ENCODE peak calls at places on chromosomes 7 and 10, in six cellular contexts. U is RPMI7951, K is GOT3, N is iPS-NIHi11, W is AML-193, H is HCEC 1CT. G is an unnamed sample.

GRCh38 chr10:67976292-67977245 is 92.1 kb downstream of the SIRT1 start:
- DNase-seq in W (no peak), H (no peak), U (peak; percentile 0), K (no peak), N (peak; percentile 21), G (no peak)

GRCh38 chr10:89148061-89148460 is 59.1 kb downstream of the CH25H start:
- DNase-seq in K (no peak), H (no peak), W (no peak), N (no peak), U (no peak), G (no peak)

GRCh38 chr7:135322571-135323340 is 89.1 kb downstream of the STRA8 start:
- DNase-seq in W (no peak), H (no peak), U (no peak), N (no peak), K (no peak), G (no peak)

GRCh38 chr7:130845581-130846085 is 111.6 kb upstream of the KLF14 start:
- DNase-seq in U (peak; percentile 83), W (no peak), H (peak; percentile 96), N (no peak), K (no peak), G (no peak)

GRCh38 chr7:121181357-121181756 is 147.4 kb upstream of the WNT16 start:
- DNase-seq in W (no peak), H (no peak), N (no peak), U (no peak), K (no peak), G (no peak)

GRCh38 chr10:37948210-37948609 is 28.2 kb downstream of the ZNF25 start:
- DNase-seq in U (no peak), N (no peak), K (no peak), H (no peak), W (no peak), G (no peak)

GRCh38 chr10:90968448-90969086 is 47.7 kb upstream of the ANKRD1 start:
- DNase-seq in U (peak; percentile 86), N (peak; percentile 58), K (no peak), H (peak; percentile 95), W (no peak), G (no peak)

GRCh38 chr7:4416436-4417092 is 265.5 kb upstream of the FOXK1 start:
- DNase-seq in K (no peak), H (no peak), N (no peak), U (peak; percentile 19), W (no peak), G (no peak)

GRCh38 chr7:9030131-9030530 is 596.7 kb downstream of the NXPH1 start:
- DNase-seq in H (no peak), U (no peak), W (no peak), N (no peak), K (no peak), G (no peak)

GRCh38 chr7:27921081-27921836 is 181.3 kb downstream of the TAX1BP1 start:
- DNase-seq in H (peak; percentile 70), W (peak; percentile 55), N (peak; percentile 51), K (peak; percentile 31), U (peak; percentile 94), G (no peak)

GRCh38 chr7:144629011-144629410 is 206.8 kb downstream of the TPK1 start:
- DNase-seq in N (no peak), U (no peak), K (no peak), W (no peak), H (no peak), G (no peak)

GRCh38 chr7:84060760-84061261 is 133.8 kb downstream of the SEMA3A start:
- DNase-seq in N (peak; percentile 14), U (no peak), K (no peak), W (no peak), H (peak; percentile 81), G (no peak)

GRCh38 chr7:140260338-140260737 is 83.6 kb upstream of the KDM7A start:
- DNase-seq in W (no peak), H (no peak), N (no peak), K (no peak), U (no peak), G (no peak)

GRCh38 chr10:35092851-35093250 is 2.7 kb upstream of the CUL2 start:
- DNase-seq in K (no peak), W (no peak), H (peak; percentile 2), N (no peak), U (peak; percentile 23), G (no peak)

GRCh38 chr10:42940487-42941157 is 136.2 kb upstream of the RET start:
- DNase-seq in U (no peak), K (no peak), W (no peak), N (no peak), H (no peak), G (no peak)

GRCh38 chr7:11343818-11344413 is 370.2 kb downstream of the PHF14 start:
- DNase-seq in K (no peak), U (peak; percentile 41), W (peak; percentile 38), N (peak; percentile 26), H (peak; percentile 28), G (no peak)

GRCh38 chr7:33157311-33157710 is 27.9 kb downstream of the BBS9 start:
- DNase-seq in H (no peak), W (no peak), K (no peak), N (no peak), U (no peak), G (no peak)

GRCh38 chr7:130201796-130202195 is 3.4 kb downstream of the TMEM209 start:
- DNase-seq in U (no peak), W (no peak), N (no peak), K (no peak), H (no peak), G (no peak)

GRCh38 chr7:132575987-132576722 is at the start of gene PLXNA4:
- DNase-seq in N (peak; percentile 32), H (no peak), U (no peak), K (no peak), W (no peak), G (no peak)

GRCh38 chr7:55133630-55134392 is 115.0 kb downstream of the EGFR start:
- DNase-seq in H (peak; percentile 100), U (peak; percentile 100), N (no peak), W (no peak), K (no peak), G (no peak)

GRCh38 chr10:119443441-119443840 is 99.1 kb downstream of the RGS10 start:
- DNase-seq in N (no peak), K (no peak), H (no peak), U (no peak), W (no peak), G (no peak)

GRCh38 chr10:93294004-93294403 is 188.1 kb downstream of the MYOF start:
- DNase-seq in K (no peak), W (no peak), N (no peak), H (no peak), U (peak; percentile 44), G (no peak)

GRCh38 chr10:132642732-132643008 is 105.1 kb downstream of the INPP5A start:
- DNase-seq in H (no peak), U (no peak), K (no peak), W (no peak), N (no peak), G (no peak)

G was measured in nucleus accumbens.